ENCODE peak calls at places on chromosomes 7 and 10, in four cellular contexts. R, L, O and F are unnamed samples.

GRCh38 chr7:19119901-19120486 is 2.6 kb upstream of the TWIST1 start:
- DNase-seq in R (no peak), L (no peak), O (no peak), F (no peak)

GRCh38 chr10:46031648-46032532 is 1.5 kb upstream of the NCOA4 start:
- DNase-seq in R (no peak), L (peak), O (no peak), F (no peak)

GRCh38 chr7:8827329-8827728 is 393.9 kb downstream of the NXPH1 start:
- DNase-seq in R (no peak), L (no peak), O (no peak), F (no peak)

GRCh38 chr10:52442576-52442975 is 128.5 kb downstream of the DKK1 start:
- DNase-seq in R (no peak), L (no peak), O (no peak), F (peak)

GRCh38 chr10:50610364-50610763 is 13.4 kb downstream of the SGMS1 start:
- DNase-seq in R (no peak), L (peak), O (no peak), F (no peak)

GRCh38 chr10:133258066-133258817 is 18.4 kb downstream of the ADAM8 start:
- DNase-seq in R (no peak), L (no peak), O (no peak), F (no peak)

GRCh38 chr7:133520248-133520647 is 267.4 kb downstream of the EXOC4 start:
- DNase-seq in R (no peak), L (no peak), O (no peak), F (no peak)

GRCh38 chr7:46680147-46680546 is 759.1 kb upstream of the IGFBP3 start:
- DNase-seq in R (no peak), L (no peak), O (no peak), F (no peak)

GRCh38 chr7:44131173-44132009 is 8.0 kb upstream of the POLD2 start:
- DNase-seq in R (no peak), L (peak), O (no peak), F (no peak)

GRCh38 chr10:129962558-129963075 is 1.5 kb downstream of the EBF3 start:
- DNase-seq in R (no peak), L (no peak), O (no peak), F (no peak)
- H3K4me3 ChIP-seq in R (peak), L (peak), O (peak), F (peak)

DNA sequence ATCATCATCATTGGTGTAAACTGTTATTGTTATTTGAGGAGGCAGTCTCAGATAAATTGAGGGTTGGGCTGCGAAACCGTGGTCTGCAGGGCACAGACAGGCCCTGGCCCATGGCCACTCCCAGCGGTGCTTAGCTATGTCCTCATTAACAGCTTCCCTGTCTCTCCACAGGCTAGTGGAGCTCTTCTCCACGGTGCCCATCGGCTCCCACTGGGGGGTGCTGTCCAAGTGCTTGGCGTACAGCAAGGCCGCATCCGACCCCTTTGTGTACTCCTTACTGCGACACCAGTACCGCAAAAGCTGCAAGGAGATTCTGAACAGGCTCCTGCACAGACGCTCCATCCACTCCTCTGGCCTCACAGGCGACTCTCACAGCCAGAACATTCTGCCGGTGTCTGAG is 21.6 kb downstream of the GPR26 start:
- DNase-seq in R (no peak), L (no peak), O (no peak), F (no peak)
- TF ChIP-seq CTCF in R (no peak), L (no peak), O (no peak), F (no peak)

DNA sequence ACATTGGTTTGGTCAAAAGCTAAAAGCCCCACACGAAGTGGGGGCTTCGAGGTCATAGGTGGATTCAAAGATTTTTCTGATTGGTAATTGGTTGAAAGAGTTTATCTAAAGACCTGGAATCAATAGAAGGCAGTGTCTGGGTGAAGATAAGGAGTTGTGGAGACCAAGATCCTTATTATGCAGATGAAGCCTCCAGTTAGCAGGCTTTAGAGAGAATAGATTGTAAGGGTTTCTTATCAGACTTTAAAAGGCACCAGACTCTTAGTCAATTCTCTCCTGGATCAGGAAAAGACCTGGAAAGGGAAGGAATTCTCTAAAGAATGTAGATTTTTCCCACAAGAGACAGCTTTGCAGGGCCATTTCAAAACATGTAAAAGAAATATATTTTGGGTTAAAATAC is 260.2 kb downstream of the PHF14 start:
- DNase-seq in R (no peak), L (no peak), O (no peak), F (no peak)
- H3K4me3 ChIP-seq in R (no peak), L (no peak), O (no peak), F (no peak)

GRCh38 chr7:5703572-5704533 is 77.6 kb downstream of the RNF216 start:
- DNase-seq in R (no peak), L (no peak), O (no peak), F (no peak)
- TF ChIP-seq CTCF in R (no peak), L (no peak), O (no peak), F (no peak)

GRCh38 chr10:97585439-97585811 is 1.2 kb downstream of the HOGA1 start:
- DNase-seq in R (no peak), L (no peak), O (no peak), F (no peak)
- H3K4me3 ChIP-seq in R (no peak), L (no peak), O (no peak), F (no peak)